ENCODE peak calls at places on chromosome 7, in seven cellular contexts. Z, W, K, E, U, F and H are unnamed samples.

GRCh38 chr7:12705878-12706277 is 18.4 kb downstream of the ARL4A start:
- DNase-seq in Z (no peak), W (no peak), K (peak), E (no peak), U (no peak), F (no peak), H (no peak)

GRCh38 chr7:129768614-129769399 is 157.3 kb downstream of the NRF1 start:
- DNase-seq in Z (no peak), W (no peak), K (no peak), E (no peak), U (no peak), F (no peak), H (no peak)

GRCh38 chr7:36971515-36972139 is 247.3 kb upstream of the AOAH start:
- DNase-seq in Z (no peak), W (no peak), K (no peak), E (no peak), U (no peak), F (no peak), H (no peak)

GRCh38 chr7:99380823-99381663 is 6.5 kb downstream of the ARPC1B start:
- DNase-seq in Z (no peak), W (no peak), K (no peak), E (no peak), U (no peak), F (peak), H (no peak)

GRCh38 chr7:100887186-100887954 is 2.1 kb downstream of the UFSP1 start:
- DNase-seq in Z (no peak), W (no peak), K (no peak), E (no peak), U (no peak), F (peak), H (no peak)

GRCh38 chr7:141527076-141527475 is 24.1 kb upstream of the AGK start:
- DNase-seq in Z (no peak), W (no peak), K (no peak), E (no peak), U (no peak), F (no peak), H (no peak)

GRCh38 chr7:50356212-50356944 is 51.9 kb downstream of the IKZF1 start:
- DNase-seq in Z (no peak), W (peak), K (no peak), E (no peak), U (no peak), F (no peak), H (no peak)

GRCh38 chr7:7014827-7015610 is 167.3 kb upstream of the C1GALT1 start:
- DNase-seq in Z (no peak), W (no peak), K (no peak), E (no peak), U (no peak), F (no peak), H (no peak)

GRCh38 chr7:55309040-55309991 is 55.8 kb upstream of the LANCL2 start:
- DNase-seq in Z (no peak), W (no peak), K (no peak), E (no peak), U (no peak), F (no peak), H (no peak)

GRCh38 chr7:113026941-113027340 is 59.7 kb downstream of the GPR85 start:
- DNase-seq in Z (no peak), W (no peak), K (peak), E (peak), U (no peak), F (no peak), H (peak)

GRCh38 chr7:76000566-76000965 is 6.2 kb upstream of the TMEM120A start:
- DNase-seq in Z (no peak), W (no peak), K (no peak), E (no peak), U (peak), F (no peak), H (no peak)

GRCh38 chr7:80186721-80187120 is 52.1 kb downstream of the GNAI1 start:
- DNase-seq in Z (no peak), W (no peak), K (no peak), E (no peak), U (no peak), F (no peak), H (no peak)

GRCh38 chr7:115574676-115575291 is 455.8 kb downstream of the TFEC start:
- DNase-seq in Z (no peak), W (no peak), K (no peak), E (no peak), U (no peak), F (no peak), H (no peak)

GRCh38 chr7:122679813-122680212 is 19.1 kb downstream of the RNF133 start:
- DNase-seq in Z (no peak), W (no peak), K (no peak), E (no peak), U (no peak), F (no peak), H (no peak)

GRCh38 chr7:148153611-148154010 is 437.0 kb upstream of the C7orf33 start:
- DNase-seq in Z (no peak), W (no peak), K (no peak), E (no peak), U (peak), F (no peak), H (no peak)

GRCh38 chr7:1961776-1962276 is 270.9 kb downstream of the MAD1L1 start:
- DNase-seq in Z (peak), W (no peak), K (peak), E (peak), U (no peak), F (no peak), H (peak)

GRCh38 chr7:11261470-11261869 is 287.8 kb downstream of the PHF14 start:
- DNase-seq in Z (no peak), W (no peak), K (no peak), E (no peak), U (no peak), F (no peak), H (no peak)

GRCh38 chr7:123615344-123615743 is 13.7 kb downstream of the ASB15 start:
- DNase-seq in Z (peak), W (no peak), K (peak), E (no peak), U (no peak), F (no peak), H (peak)

GRCh38 chr7:18685961-18686360 is 190.4 kb downstream of the HDAC9 start:
- DNase-seq in Z (no peak), W (no peak), K (peak), E (no peak), U (no peak), F (no peak), H (no peak)

GRCh38 chr7:65731562-65732035 is 141.3 kb upstream of the VKORC1L1 start:
- DNase-seq in Z (no peak), W (peak), K (peak), E (no peak), U (no peak), F (no peak), H (no peak)

GRCh38 chr7:69633122-69633892 is 35.0 kb downstream of the AUTS2 start:
- DNase-seq in Z (peak), W (no peak), K (no peak), E (no peak), U (no peak), F (no peak), H (no peak)

GRCh38 chr7:149822353-149822943 is 15.7 kb upstream of the ZNF862 start:
- DNase-seq in Z (no peak), W (no peak), K (no peak), E (no peak), U (peak), F (no peak), H (no peak)

GRCh38 chr7:134886353-134887057 is 99.8 kb upstream of the AGBL3 start:
- DNase-seq in Z (no peak), W (no peak), K (peak), E (no peak), U (peak), F (no peak), H (no peak)

GRCh38 chr7:156074982-156075615 is 262.8 kb upstream of the SHH start:
- DNase-seq in Z (no peak), W (no peak), K (no peak), E (no peak), U (no peak), F (no peak), H (no peak)
- TF ChIP-seq CTCF in Z (no peak), W (peak), K (no peak), E (no peak), U (no peak), F (peak), H (no peak)

DNA sequence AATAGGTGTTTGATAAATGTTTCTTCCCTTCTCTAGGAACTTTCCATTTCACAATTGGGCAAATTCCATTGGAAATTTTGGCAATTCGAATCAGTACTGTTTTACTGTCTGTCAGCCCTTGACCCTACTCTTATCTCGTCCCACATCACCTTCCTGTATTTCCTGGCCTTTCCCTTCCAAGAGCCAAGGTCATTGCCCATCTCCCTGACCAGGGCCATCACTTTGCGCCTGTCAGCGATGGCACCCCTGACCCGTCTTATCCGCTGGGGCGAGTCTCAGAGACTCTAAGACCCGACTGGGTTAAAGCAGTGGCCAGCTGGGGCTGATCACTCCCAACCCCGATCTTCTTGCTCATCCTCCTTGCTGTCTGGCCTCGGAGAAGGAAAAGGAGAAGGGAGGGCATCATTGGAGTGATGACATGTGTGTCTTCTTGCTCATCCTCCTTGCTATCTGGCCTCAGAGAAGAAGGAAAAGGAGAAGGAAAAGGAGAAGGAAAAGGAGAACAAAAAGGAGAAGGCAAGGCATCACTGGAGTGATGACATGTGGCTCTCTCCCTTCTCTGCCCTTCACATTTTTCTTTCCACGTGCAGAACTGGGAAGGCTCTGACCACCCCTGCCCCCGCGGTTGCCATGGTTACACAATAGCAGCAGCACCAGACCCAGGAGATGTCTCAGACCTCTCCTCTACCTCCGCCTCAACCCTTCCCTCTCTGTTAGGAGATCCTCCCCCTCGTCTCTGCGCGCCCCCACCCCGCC is 2.1 kb downstream of the SEMA3D start:
- DNase-seq in Z (no peak), W (peak), K (peak), E (no peak), U (peak), F (no peak), H (no peak)
- H3K4me3 ChIP-seq in Z (peak), W (peak), K (peak), E (peak), U (peak), F (no peak), H (peak)

DNA sequence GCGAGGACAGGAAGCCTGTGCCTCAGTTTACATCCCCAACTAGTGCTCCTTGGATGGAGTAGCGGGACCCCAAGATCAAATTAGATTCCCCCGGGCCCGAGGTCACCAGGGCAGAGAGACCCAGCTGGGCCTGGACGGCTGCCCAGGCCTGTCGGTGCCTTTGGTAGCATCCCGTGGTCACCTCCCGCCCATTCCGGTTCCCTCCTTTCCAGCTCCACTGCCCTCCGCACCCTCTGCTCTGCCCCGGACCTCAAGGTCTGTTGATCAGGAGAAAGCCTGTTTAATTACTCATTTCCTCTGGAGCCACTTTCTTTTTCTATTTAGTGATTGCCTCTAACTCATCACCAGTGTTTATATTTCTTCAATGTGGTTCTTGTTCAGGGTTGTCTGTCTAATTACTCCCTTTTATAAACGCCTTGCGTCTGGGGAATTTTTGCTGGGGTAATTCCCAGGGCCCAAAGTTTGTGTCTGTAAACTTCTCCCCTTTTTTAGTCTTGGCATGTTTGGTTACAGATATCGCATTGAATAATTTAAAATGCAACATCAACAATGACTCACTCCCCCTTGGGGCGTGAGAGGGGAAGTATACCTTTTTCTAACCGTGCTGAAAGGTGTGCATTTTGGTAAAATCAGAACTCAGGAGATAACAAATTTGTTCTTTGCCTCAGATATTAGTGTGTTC is 1.9 kb downstream of the FOXK1 start:
- DNase-seq in Z (no peak), W (peak), K (peak), E (peak), U (peak), F (peak), H (no peak)
- TF ChIP-seq CTCF in Z (no peak), W (peak), K (peak), E (no peak), U (no peak), F (peak), H (peak)

GRCh38 chr7:143295870-143296269 is 7.7 kb downstream of the CASP2 start:
- DNase-seq in Z (no peak), W (no peak), K (peak), E (no peak), U (no peak), F (no peak), H (peak)
- H3K4me3 ChIP-seq in Z (no peak), W (no peak), K (no peak), E (no peak), U (no peak), F (no peak), H (no peak)

GRCh38 chr7:106057204-106057961 is 54.7 kb downstream of the SYPL1 start:
- DNase-seq in Z (no peak), W (no peak), K (no peak), E (no peak), U (no peak), F (peak), H (no peak)
- TF ChIP-seq CTCF in Z (no peak), W (no peak), K (no peak), E (no peak), U (peak), F (peak), H (no peak)